ENCODE peak calls at places on chromosomes 16 and 17, in five cellular contexts. V, I, G, E and F are unnamed samples.

GRCh38 chr17:57045868-57046671 is 39.0 kb upstream of the AKAP1 start:
- DNase-seq in G (peak; percentile 41), V (peak; percentile 32), E (no peak), I (peak; percentile 46), F (peak; percentile 51)

GRCh38 chr17:41449008-41449407 is 8.2 kb upstream of the KRT38 start:
- DNase-seq in V (no peak), I (no peak), E (no peak), G (no peak), F (no peak)

GRCh38 chr17:44769230-44769629 is 10.4 kb downstream of the ADAM11 start:
- DNase-seq in G (no peak), V (no peak), E (no peak), I (no peak), F (no peak)

GRCh38 chr17:8900626-8901585 is 33.4 kb upstream of the PIK3R6 start:
- DNase-seq in I (peak; percentile 26), G (no peak), E (no peak), V (no peak), F (no peak)

GRCh38 chr17:80523054-80523744 is 21.4 kb upstream of the RPTOR start:
- DNase-seq in V (no peak), I (no peak), G (no peak), E (no peak), F (no peak)

GRCh38 chr16:21663889-21664647 is at the start of gene OTOA:
- DNase-seq in V (peak; percentile 29), G (peak; percentile 46), I (peak; percentile 39), E (no peak), F (peak; percentile 25)

GRCh38 chr17:72502111-72502939 is 381.5 kb downstream of the SOX9 start:
- DNase-seq in G (no peak), E (peak; percentile 66), I (no peak), V (no peak), F (no peak)

GRCh38 chr16:53055603-53056527 is 1.1 kb downstream of the CHD9 start:
- DNase-seq in V (peak; percentile 7), I (peak; percentile 8), G (no peak), E (peak; percentile 69), F (no peak)

GRCh38 chr16:55236655-55237054 is 87.3 kb upstream of the IRX6 start:
- DNase-seq in V (no peak), G (no peak), I (no peak), E (no peak), F (no peak)

GRCh38 chr16:9885457-9885856 is 296.8 kb downstream of the GRIN2A start:
- DNase-seq in G (no peak), I (no peak), V (no peak), E (no peak), F (no peak)

GRCh38 chr17:38851434-38851833 is 2.1 kb downstream of the RPL23 start:
- DNase-seq in V (no peak), G (no peak), I (no peak), E (no peak), F (no peak)

GRCh38 chr17:44738214-44738906 is 20.4 kb upstream of the ADAM11 start:
- DNase-seq in I (no peak), V (no peak), G (no peak), E (no peak), F (no peak)

GRCh38 chr16:49836218-49836617 is 19.7 kb downstream of the ZNF423 start:
- DNase-seq in V (no peak), G (no peak), I (no peak), E (no peak), F (no peak)

GRCh38 chr16:75064403-75065148 is 52.0 kb downstream of the LDHD start:
- DNase-seq in I (peak; percentile 20), E (no peak), V (peak; percentile 30), G (no peak), F (peak; percentile 32)

GRCh38 chr16:48118841-48119240 is 37.0 kb downstream of the ABCC12 start:
- DNase-seq in E (no peak), I (no peak), V (no peak), G (no peak), F (no peak)

GRCh38 chr17:67420994-67421393 is 43.9 kb downstream of the PITPNC1 start:
- DNase-seq in V (no peak), I (no peak), E (no peak), G (no peak), F (no peak)

GRCh38 chr16:49467540-49468372 is 94.2 kb downstream of the C16orf78 start:
- DNase-seq in G (no peak), I (no peak), V (no peak), E (no peak), F (no peak)